ENCODE peak calls at places on chromosome 13, in seven cellular contexts. P is activated CD8-positive, alpha-beta T cell treated with anti-CD3 and anti-CD28 coated beads for 36 hours; Z is fibroblast of the aortic adventitia; F is IMR-90; O is left lung; L is DND-41; X is amniotic epithelial cell. W is an unnamed sample.

GRCh38 chr13:50712469-50712868 is 131.0 kb downstream of the DLEU7 start:
- DNase-seq in F (no peak), O (no peak), P (no peak), Z (no peak), X (no peak), L (no peak), W (no peak)

GRCh38 chr13:24348797-24349515 is 39.6 kb downstream of the C1QTNF9 start:
- DNase-seq in Z (no peak), O (no peak), F (no peak), X (no peak), P (no peak), L (no peak), W (no peak)

GRCh38 chr13:89852570-89852969 is 1494.9 kb upstream of the MIR17HG start:
- DNase-seq in O (no peak), F (no peak), P (no peak), X (no peak), Z (no peak), L (no peak), W (no peak)

GRCh38 chr13:77859450-77859849 is 59.2 kb downstream of the EDNRB start:
- DNase-seq in Z (peak), F (peak), P (no peak), L (no peak), O (no peak), X (no peak), W (no peak)

GRCh38 chr13:42875448-42876269 is 94.3 kb downstream of the FAM216B start:
- DNase-seq in Z (peak), O (no peak), L (no peak), X (peak), P (no peak), F (peak), W (no peak)

GRCh38 chr13:94384217-94384905 is 95.1 kb downstream of the DCT start:
- DNase-seq in L (no peak), X (no peak), P (no peak), O (no peak), F (peak), Z (no peak), W (peak)

GRCh38 chr13:22800726-22801401 is 379.9 kb upstream of the SGCG start:
- DNase-seq in F (peak), L (no peak), X (peak), Z (peak), P (no peak), O (no peak), W (no peak)

GRCh38 chr13:112330479-112331407 is 45.4 kb upstream of the SPACA7 start:
- DNase-seq in Z (no peak), F (no peak), L (no peak), P (no peak), X (no peak), O (no peak), W (no peak)

GRCh38 chr13:23889598-23890224 is 511 bp upstream of the MIPEP start:
- DNase-seq in O (no peak), Z (peak), L (no peak), X (peak), P (no peak), F (no peak), W (no peak)

W was measured in NCI-H2171.